ENCODE peak calls at places on chromosomes 2 and 18, in seven cellular contexts. One of them, this sample, is unnamed.

GRCh38 chr2:70888925-70889715 is 46.6 kb upstream of the ATP6V1B1 start:
- DNase-seq in H9: peak
- DNase-seq in NCI-H345: no peak
- DNase-seq in WTC11: peak
- DNase-seq in CD4-positive, alpha-beta T cell: no peak
- DNase-seq in AG08396: no peak
- DNase-seq in GM23338: peak
- DNase-seq in this sample: no peak

GRCh38 chr2:163775304-163775703 is 39.5 kb upstream of the FIGN start:
- DNase-seq in H9: no peak
- DNase-seq in NCI-H345: no peak
- DNase-seq in WTC11: no peak
- DNase-seq in CD4-positive, alpha-beta T cell: no peak
- DNase-seq in AG08396: no peak
- DNase-seq in GM23338: no peak
- DNase-seq in this sample: no peak

GRCh38 chr2:65456074-65456473 is 23.7 kb upstream of the SPRED2 start:
- DNase-seq in H9: no peak
- DNase-seq in NCI-H345: no peak
- DNase-seq in WTC11: no peak
- DNase-seq in CD4-positive, alpha-beta T cell: no peak
- DNase-seq in AG08396: peak
- DNase-seq in GM23338: no peak
- DNase-seq in this sample: no peak

GRCh38 chr2:71609958-71610357 is 156.6 kb downstream of the DYSF start:
- DNase-seq in H9: no peak
- DNase-seq in NCI-H345: no peak
- DNase-seq in WTC11: no peak
- DNase-seq in CD4-positive, alpha-beta T cell: no peak
- DNase-seq in AG08396: peak
- DNase-seq in GM23338: no peak
- DNase-seq in this sample: peak

GRCh38 chr2:136436921-136437320 is 319.0 kb upstream of the CXCR4 start:
- DNase-seq in H9: no peak
- DNase-seq in NCI-H345: no peak
- DNase-seq in WTC11: no peak
- DNase-seq in CD4-positive, alpha-beta T cell: no peak
- DNase-seq in AG08396: no peak
- DNase-seq in GM23338: no peak
- DNase-seq in this sample: no peak

GRCh38 chr2:73984203-73984921 is at the start of gene TET3:
- DNase-seq in H9: peak
- DNase-seq in NCI-H345: peak
- DNase-seq in WTC11: peak
- DNase-seq in CD4-positive, alpha-beta T cell: no peak
- DNase-seq in AG08396: peak
- DNase-seq in GM23338: peak
- DNase-seq in this sample: peak

GRCh38 chr2:42567806-42568429 is 514 bp upstream of the MTA3 start:
- DNase-seq in H9: peak
- DNase-seq in NCI-H345: peak
- DNase-seq in WTC11: peak
- DNase-seq in CD4-positive, alpha-beta T cell: no peak
- DNase-seq in AG08396: peak
- DNase-seq in GM23338: peak
- DNase-seq in this sample: no peak

GRCh38 chr18:77133920-77134496 is 1.4 kb upstream of the MBP start:
- DNase-seq in H9: no peak
- DNase-seq in NCI-H345: peak
- DNase-seq in WTC11: no peak
- DNase-seq in CD4-positive, alpha-beta T cell: no peak
- DNase-seq in AG08396: no peak
- DNase-seq in GM23338: no peak
- DNase-seq in this sample: no peak

GRCh38 chr2:27262379-27263286 is at the start of gene SLC30A3:
- DNase-seq in H9: peak
- DNase-seq in NCI-H345: peak
- DNase-seq in WTC11: peak
- DNase-seq in CD4-positive, alpha-beta T cell: peak
- DNase-seq in AG08396: peak
- DNase-seq in GM23338: peak
- DNase-seq in this sample: peak

GRCh38 chr2:125870264-125870663 is 785.7 kb upstream of the GYPC start:
- DNase-seq in H9: no peak
- DNase-seq in NCI-H345: no peak
- DNase-seq in WTC11: no peak
- DNase-seq in CD4-positive, alpha-beta T cell: no peak
- DNase-seq in AG08396: no peak
- DNase-seq in GM23338: no peak
- DNase-seq in this sample: no peak

GRCh38 chr18:29248856-29249255 is 1071.9 kb upstream of the CDH2 start:
- DNase-seq in H9: no peak
- DNase-seq in NCI-H345: peak
- DNase-seq in WTC11: no peak
- DNase-seq in CD4-positive, alpha-beta T cell: no peak
- DNase-seq in AG08396: no peak
- DNase-seq in GM23338: no peak
- DNase-seq in this sample: no peak

GRCh38 chr2:207825958-207826330 is 56.2 kb upstream of the FZD5 start:
- DNase-seq in H9: no peak
- DNase-seq in NCI-H345: no peak
- DNase-seq in WTC11: no peak
- DNase-seq in CD4-positive, alpha-beta T cell: no peak
- DNase-seq in AG08396: no peak
- DNase-seq in GM23338: no peak
- DNase-seq in this sample: no peak

GRCh38 chr18:34729264-34729663 is 19.2 kb downstream of the DTNA start:
- DNase-seq in H9: peak
- DNase-seq in NCI-H345: no peak
- DNase-seq in WTC11: peak
- DNase-seq in CD4-positive, alpha-beta T cell: no peak
- DNase-seq in AG08396: peak
- DNase-seq in GM23338: peak
- DNase-seq in this sample: peak

GRCh38 chr2:9665903-9666302 is 35.1 kb upstream of the YWHAQ start:
- DNase-seq in H9: no peak
- DNase-seq in NCI-H345: no peak
- DNase-seq in WTC11: no peak
- DNase-seq in CD4-positive, alpha-beta T cell: no peak
- DNase-seq in AG08396: peak
- DNase-seq in GM23338: no peak
- DNase-seq in this sample: no peak

GRCh38 chr18:77056399-77057015 is 76.1 kb downstream of the MBP start:
- DNase-seq in H9: no peak
- DNase-seq in NCI-H345: no peak
- DNase-seq in WTC11: no peak
- DNase-seq in CD4-positive, alpha-beta T cell: no peak
- DNase-seq in AG08396: no peak
- DNase-seq in GM23338: no peak
- DNase-seq in this sample: no peak

GRCh38 chr2:15625344-15626036 is 33.8 kb downstream of the DDX1 start:
- DNase-seq in H9: no peak
- DNase-seq in NCI-H345: no peak
- DNase-seq in WTC11: no peak
- DNase-seq in CD4-positive, alpha-beta T cell: no peak
- DNase-seq in AG08396: no peak
- DNase-seq in GM23338: no peak
- DNase-seq in this sample: no peak

GRCh38 chr18:71304856-71305255 is 1016.0 kb downstream of the SOCS6 start:
- DNase-seq in H9: peak
- DNase-seq in NCI-H345: no peak
- DNase-seq in WTC11: no peak
- DNase-seq in CD4-positive, alpha-beta T cell: no peak
- DNase-seq in AG08396: no peak
- DNase-seq in GM23338: no peak
- DNase-seq in this sample: no peak

GRCh38 chr2:11533278-11534077 is at the start of gene GREB1:
- DNase-seq in H9: no peak
- DNase-seq in NCI-H345: no peak
- DNase-seq in WTC11: no peak
- DNase-seq in CD4-positive, alpha-beta T cell: no peak
- DNase-seq in AG08396: no peak
- DNase-seq in GM23338: no peak
- DNase-seq in this sample: no peak

GRCh38 chr2:37344453-37345361 is at the start of gene QPCT:
- DNase-seq in H9: no peak
- DNase-seq in NCI-H345: peak
- DNase-seq in WTC11: peak
- DNase-seq in CD4-positive, alpha-beta T cell: peak
- DNase-seq in AG08396: peak
- DNase-seq in GM23338: peak
- DNase-seq in this sample: peak

GRCh38 chr18:73848656-73849055 is 299.0 kb downstream of the FBXO15 start:
- DNase-seq in H9: no peak
- DNase-seq in NCI-H345: no peak
- DNase-seq in WTC11: no peak
- DNase-seq in CD4-positive, alpha-beta T cell: no peak
- DNase-seq in AG08396: peak
- DNase-seq in GM23338: no peak
- DNase-seq in this sample: no peak

GRCh38 chr2:31241625-31242270 is 7.8 kb downstream of the EHD3 start:
- DNase-seq in H9: peak
- DNase-seq in NCI-H345: no peak
- DNase-seq in WTC11: no peak
- DNase-seq in CD4-positive, alpha-beta T cell: no peak
- DNase-seq in AG08396: no peak
- DNase-seq in GM23338: no peak
- DNase-seq in this sample: no peak

GRCh38 chr2:148020036-148020357 is 540 bp downstream of the ORC4 start:
- DNase-seq in H9: no peak
- DNase-seq in NCI-H345: peak
- DNase-seq in WTC11: no peak
- DNase-seq in CD4-positive, alpha-beta T cell: no peak
- DNase-seq in AG08396: peak
- DNase-seq in GM23338: no peak
- DNase-seq in this sample: no peak

GRCh38 chr2:236943841-236944513 is 141.7 kb upstream of the COPS8 start:
- DNase-seq in H9: no peak
- DNase-seq in NCI-H345: no peak
- DNase-seq in WTC11: no peak
- DNase-seq in CD4-positive, alpha-beta T cell: no peak
- DNase-seq in AG08396: no peak
- DNase-seq in GM23338: no peak
- DNase-seq in this sample: no peak

GRCh38 chr18:68887410-68887809 is 89.5 kb downstream of the CCDC102B start:
- DNase-seq in H9: no peak
- DNase-seq in NCI-H345: no peak
- DNase-seq in WTC11: no peak
- DNase-seq in CD4-positive, alpha-beta T cell: no peak
- DNase-seq in AG08396: no peak
- DNase-seq in GM23338: no peak
- DNase-seq in this sample: no peak

GRCh38 chr2:190280565-190281330 is 38.9 kb downstream of the HIBCH start:
- DNase-seq in H9: no peak
- DNase-seq in NCI-H345: no peak
- DNase-seq in WTC11: no peak
- DNase-seq in CD4-positive, alpha-beta T cell: no peak
- DNase-seq in AG08396: no peak
- DNase-seq in GM23338: no peak
- DNase-seq in this sample: no peak